ENCODE peak calls at places on chromosome 13, in nine cellular contexts. One of them, this sample, is unnamed.

GRCh38 chr13:110305949-110306339 is 1.0 kb downstream of the COL4A1 start:
- DNase-seq in breast epithelium: no peak
- DNase-seq in CD8-positive, alpha-beta T cell: no peak
- DNase-seq in A673: peak; percentile 33
- DNase-seq in pancreas: no peak
- DNase-seq in Peyer's patch: no peak
- DNase-seq in heart right ventricle: no peak
- DNase-seq in SK-N-SH: no peak
- DNase-seq in PC-9: no peak
- DNase-seq in this sample: no peak

GRCh38 chr13:98918771-98919170 is 59.1 kb downstream of the DOCK9 start:
- DNase-seq in breast epithelium: no peak
- DNase-seq in CD8-positive, alpha-beta T cell: no peak
- DNase-seq in A673: no peak
- DNase-seq in pancreas: no peak
- DNase-seq in Peyer's patch: no peak
- DNase-seq in heart right ventricle: no peak
- DNase-seq in SK-N-SH: no peak
- DNase-seq in PC-9: no peak
- DNase-seq in this sample: no peak

GRCh38 chr13:37539176-37539575 is 59.4 kb downstream of the POSTN start:
- DNase-seq in breast epithelium: no peak
- DNase-seq in CD8-positive, alpha-beta T cell: no peak
- DNase-seq in A673: no peak
- DNase-seq in pancreas: no peak
- DNase-seq in Peyer's patch: no peak
- DNase-seq in heart right ventricle: no peak
- DNase-seq in SK-N-SH: no peak
- DNase-seq in PC-9: no peak
- DNase-seq in this sample: no peak

GRCh38 chr13:68347220-68347619 is 1117.1 kb upstream of the PCDH9 start:
- DNase-seq in breast epithelium: no peak
- DNase-seq in CD8-positive, alpha-beta T cell: no peak
- DNase-seq in A673: no peak
- DNase-seq in pancreas: no peak
- DNase-seq in Peyer's patch: no peak
- DNase-seq in heart right ventricle: no peak
- DNase-seq in SK-N-SH: no peak
- DNase-seq in PC-9: no peak
- DNase-seq in this sample: no peak

GRCh38 chr13:78192721-78193120 is 274.1 kb upstream of the EDNRB start:
- DNase-seq in breast epithelium: no peak
- DNase-seq in CD8-positive, alpha-beta T cell: no peak
- DNase-seq in A673: no peak
- DNase-seq in pancreas: no peak
- DNase-seq in Peyer's patch: no peak
- DNase-seq in heart right ventricle: no peak
- DNase-seq in SK-N-SH: no peak
- DNase-seq in PC-9: no peak
- DNase-seq in this sample: no peak

GRCh38 chr13:77310161-77310560 is 16.7 kb downstream of the MYCBP2 start:
- DNase-seq in breast epithelium: no peak
- DNase-seq in CD8-positive, alpha-beta T cell: no peak
- DNase-seq in A673: peak; percentile 7
- DNase-seq in pancreas: no peak
- DNase-seq in Peyer's patch: no peak
- DNase-seq in heart right ventricle: no peak
- DNase-seq in SK-N-SH: no peak
- DNase-seq in PC-9: no peak
- DNase-seq in this sample: no peak

GRCh38 chr13:64718116-64718515 is 2512.0 kb downstream of the PCDH9 start:
- DNase-seq in breast epithelium: no peak
- DNase-seq in CD8-positive, alpha-beta T cell: no peak
- DNase-seq in A673: no peak
- DNase-seq in pancreas: no peak
- DNase-seq in Peyer's patch: no peak
- DNase-seq in heart right ventricle: no peak
- DNase-seq in SK-N-SH: no peak
- DNase-seq in PC-9: no peak
- DNase-seq in this sample: no peak

GRCh38 chr13:112441779-112442310 is 65.7 kb downstream of the SPACA7 start:
- DNase-seq in breast epithelium: no peak
- DNase-seq in CD8-positive, alpha-beta T cell: no peak
- DNase-seq in A673: no peak
- DNase-seq in pancreas: no peak
- DNase-seq in Peyer's patch: no peak
- DNase-seq in heart right ventricle: no peak
- DNase-seq in SK-N-SH: no peak
- DNase-seq in PC-9: no peak
- DNase-seq in this sample: peak; percentile 25

GRCh38 chr13:49539313-49539712 is 43.6 kb downstream of the PHF11 start:
- DNase-seq in breast epithelium: no peak
- DNase-seq in CD8-positive, alpha-beta T cell: no peak
- DNase-seq in A673: no peak
- DNase-seq in pancreas: no peak
- DNase-seq in Peyer's patch: no peak
- DNase-seq in heart right ventricle: no peak
- DNase-seq in SK-N-SH: no peak
- DNase-seq in PC-9: no peak
- DNase-seq in this sample: no peak

GRCh38 chr13:47610687-47611086 is 390.4 kb downstream of the SUCLA2 start:
- DNase-seq in breast epithelium: no peak
- DNase-seq in CD8-positive, alpha-beta T cell: no peak
- DNase-seq in A673: no peak
- DNase-seq in pancreas: no peak
- DNase-seq in Peyer's patch: no peak
- DNase-seq in heart right ventricle: no peak
- DNase-seq in SK-N-SH: no peak
- DNase-seq in PC-9: no peak
- DNase-seq in this sample: no peak

GRCh38 chr13:94249512-94249911 is 230.0 kb downstream of the DCT start:
- DNase-seq in breast epithelium: no peak
- DNase-seq in CD8-positive, alpha-beta T cell: no peak
- DNase-seq in A673: peak; percentile 60
- DNase-seq in pancreas: no peak
- DNase-seq in Peyer's patch: no peak
- DNase-seq in heart right ventricle: no peak
- DNase-seq in SK-N-SH: no peak
- DNase-seq in PC-9: no peak
- DNase-seq in this sample: no peak

GRCh38 chr13:24381539-24382265 is 72.3 kb downstream of the C1QTNF9 start:
- DNase-seq in breast epithelium: no peak
- DNase-seq in CD8-positive, alpha-beta T cell: no peak
- DNase-seq in A673: no peak
- DNase-seq in pancreas: no peak
- DNase-seq in Peyer's patch: no peak
- DNase-seq in heart right ventricle: no peak
- DNase-seq in SK-N-SH: no peak
- DNase-seq in PC-9: no peak
- DNase-seq in this sample: no peak

GRCh38 chr13:36673352-36673751 is 468 bp upstream of the SERTM1 start:
- DNase-seq in breast epithelium: no peak
- DNase-seq in CD8-positive, alpha-beta T cell: no peak
- DNase-seq in A673: no peak
- DNase-seq in pancreas: no peak
- DNase-seq in Peyer's patch: no peak
- DNase-seq in heart right ventricle: no peak
- DNase-seq in SK-N-SH: no peak
- DNase-seq in PC-9: no peak
- DNase-seq in this sample: no peak

GRCh38 chr13:103469771-103470170 is 403.6 kb upstream of the SLC10A2 start:
- DNase-seq in breast epithelium: no peak
- DNase-seq in CD8-positive, alpha-beta T cell: no peak
- DNase-seq in A673: no peak
- DNase-seq in pancreas: no peak
- DNase-seq in Peyer's patch: no peak
- DNase-seq in heart right ventricle: no peak
- DNase-seq in SK-N-SH: no peak
- DNase-seq in PC-9: no peak
- DNase-seq in this sample: no peak

GRCh38 chr13:87259479-87260083 is 411.6 kb upstream of the SLITRK5 start:
- DNase-seq in breast epithelium: no peak
- DNase-seq in CD8-positive, alpha-beta T cell: no peak
- DNase-seq in A673: peak; percentile 6
- DNase-seq in pancreas: no peak
- DNase-seq in Peyer's patch: no peak
- DNase-seq in heart right ventricle: no peak
- DNase-seq in SK-N-SH: peak; percentile 2
- DNase-seq in PC-9: peak; percentile 8
- DNase-seq in this sample: no peak

GRCh38 chr13:90883592-90883991 is 463.9 kb upstream of the MIR17HG start:
- DNase-seq in breast epithelium: no peak
- DNase-seq in CD8-positive, alpha-beta T cell: no peak
- DNase-seq in A673: no peak
- DNase-seq in pancreas: no peak
- DNase-seq in Peyer's patch: no peak
- DNase-seq in heart right ventricle: no peak
- DNase-seq in SK-N-SH: no peak
- DNase-seq in PC-9: no peak
- DNase-seq in this sample: no peak
- TF ChIP-seq CTCF in breast epithelium: no peak
- TF ChIP-seq CTCF in CD8-positive, alpha-beta T cell: no peak
- TF ChIP-seq CTCF in A673: peak; percentile 29
- TF ChIP-seq CTCF in pancreas: no peak
- TF ChIP-seq CTCF in Peyer's patch: no peak
- TF ChIP-seq CTCF in heart right ventricle: no peak
- TF ChIP-seq CTCF in SK-N-SH: peak; percentile 35
- TF ChIP-seq CTCF in PC-9: no peak
- TF ChIP-seq CTCF in this sample: no peak

GRCh38 chr13:93227280-93227905 is 786 bp downstream of the GPC6 start:
- DNase-seq in breast epithelium: no peak
- DNase-seq in CD8-positive, alpha-beta T cell: no peak
- DNase-seq in A673: peak; percentile 74
- DNase-seq in pancreas: no peak
- DNase-seq in Peyer's patch: no peak
- DNase-seq in heart right ventricle: no peak
- DNase-seq in SK-N-SH: peak; percentile 74
- DNase-seq in PC-9: no peak
- DNase-seq in this sample: no peak

GRCh38 chr13:93233997-93234416 is 7.4 kb downstream of the GPC6 start:
- DNase-seq in breast epithelium: no peak
- DNase-seq in CD8-positive, alpha-beta T cell: no peak
- DNase-seq in A673: no peak
- DNase-seq in pancreas: no peak
- DNase-seq in Peyer's patch: no peak
- DNase-seq in heart right ventricle: no peak
- DNase-seq in SK-N-SH: no peak
- DNase-seq in PC-9: no peak
- DNase-seq in this sample: no peak

GRCh38 chr13:93231867-93232266 is 5.3 kb downstream of the GPC6 start:
- DNase-seq in breast epithelium: no peak
- DNase-seq in CD8-positive, alpha-beta T cell: no peak
- DNase-seq in A673: no peak
- DNase-seq in pancreas: no peak
- DNase-seq in Peyer's patch: no peak
- DNase-seq in heart right ventricle: no peak
- DNase-seq in SK-N-SH: no peak
- DNase-seq in PC-9: no peak
- DNase-seq in this sample: no peak

GRCh38 chr13:93227906-93228801 is 1.5 kb downstream of the GPC6 start:
- DNase-seq in breast epithelium: no peak
- DNase-seq in CD8-positive, alpha-beta T cell: no peak
- DNase-seq in A673: peak; percentile 95
- DNase-seq in pancreas: peak; percentile 36
- DNase-seq in Peyer's patch: no peak
- DNase-seq in heart right ventricle: peak; percentile 31
- DNase-seq in SK-N-SH: peak; percentile 89
- DNase-seq in PC-9: no peak
- DNase-seq in this sample: no peak

GRCh38 chr13:93230466-93230865 is 3.9 kb downstream of the GPC6 start:
- DNase-seq in breast epithelium: no peak
- DNase-seq in CD8-positive, alpha-beta T cell: no peak
- DNase-seq in A673: no peak
- DNase-seq in pancreas: no peak
- DNase-seq in Peyer's patch: no peak
- DNase-seq in heart right ventricle: no peak
- DNase-seq in SK-N-SH: no peak
- DNase-seq in PC-9: no peak
- DNase-seq in this sample: no peak
- H3K27ac ChIP-seq in breast epithelium: no peak overlapping the region
- H3K27ac ChIP-seq in CD8-positive, alpha-beta T cell: no peak overlapping the region
- H3K27ac ChIP-seq in A673: peak overlapping the region; percentile 96
- H3K27ac ChIP-seq in pancreas: no peak overlapping the region
- H3K27ac ChIP-seq in Peyer's patch: no peak overlapping the region
- H3K27ac ChIP-seq in heart right ventricle: no peak overlapping the region
- H3K27ac ChIP-seq in SK-N-SH: peak overlapping the region; percentile 81
- H3K27ac ChIP-seq in PC-9: peak overlapping the region; percentile 70
- H3K27ac ChIP-seq in this sample: no peak overlapping the region

GRCh38 chr13:18956473-18957078 is 225.0 kb downstream of the TUBA3C start:
- DNase-seq in breast epithelium: no peak
- DNase-seq in CD8-positive, alpha-beta T cell: no peak
- DNase-seq in A673: no peak
- DNase-seq in pancreas: no peak
- DNase-seq in Peyer's patch: no peak
- DNase-seq in heart right ventricle: no peak
- DNase-seq in SK-N-SH: no peak
- DNase-seq in PC-9: no peak
- DNase-seq in this sample: no peak
- H3K9me3 ChIP-seq in breast epithelium: peaks cover 28% of the 10 kb centered on the region
- H3K9me3 ChIP-seq in CD8-positive, alpha-beta T cell: no peaks in the 10 kb centered on the region
- H3K9me3 ChIP-seq in A673: peaks cover 15% of the 10 kb centered on the region
- H3K9me3 ChIP-seq in pancreas: no peaks in the 10 kb centered on the region
- H3K9me3 ChIP-seq in Peyer's patch: peaks cover 5% of the 10 kb centered on the region
- H3K9me3 ChIP-seq in heart right ventricle: peaks cover 7% of the 10 kb centered on the region
- H3K9me3 ChIP-seq in SK-N-SH: no peaks in the 10 kb centered on the region
- H3K9me3 ChIP-seq in PC-9: no peaks in the 10 kb centered on the region
- H3K9me3 ChIP-seq in this sample: peaks cover 32% of the 10 kb centered on the region

GRCh38 chr13:106474906-106475305 is 60.6 kb downstream of the EFNB2 start:
- DNase-seq in breast epithelium: no peak
- DNase-seq in CD8-positive, alpha-beta T cell: no peak
- DNase-seq in A673: no peak
- DNase-seq in pancreas: no peak
- DNase-seq in Peyer's patch: no peak
- DNase-seq in heart right ventricle: no peak
- DNase-seq in SK-N-SH: no peak
- DNase-seq in PC-9: no peak
- DNase-seq in this sample: no peak

GRCh38 chr13:106468948-106469590 is 66.4 kb downstream of the EFNB2 start:
- DNase-seq in breast epithelium: no peak
- DNase-seq in CD8-positive, alpha-beta T cell: no peak
- DNase-seq in A673: no peak
- DNase-seq in pancreas: no peak
- DNase-seq in Peyer's patch: no peak
- DNase-seq in heart right ventricle: no peak
- DNase-seq in SK-N-SH: no peak
- DNase-seq in PC-9: no peak
- DNase-seq in this sample: no peak

GRCh38 chr13:106472621-106473020 is 62.8 kb downstream of the EFNB2 start:
- DNase-seq in breast epithelium: no peak
- DNase-seq in CD8-positive, alpha-beta T cell: no peak
- DNase-seq in A673: no peak
- DNase-seq in pancreas: no peak
- DNase-seq in Peyer's patch: no peak
- DNase-seq in heart right ventricle: no peak
- DNase-seq in SK-N-SH: no peak
- DNase-seq in PC-9: no peak
- DNase-seq in this sample: no peak

GRCh38 chr13:106473174-106473573 is 62.3 kb downstream of the EFNB2 start:
- DNase-seq in breast epithelium: no peak
- DNase-seq in CD8-positive, alpha-beta T cell: no peak
- DNase-seq in A673: no peak
- DNase-seq in pancreas: no peak
- DNase-seq in Peyer's patch: no peak
- DNase-seq in heart right ventricle: peak; percentile 42
- DNase-seq in SK-N-SH: no peak
- DNase-seq in PC-9: peak; percentile 42
- DNase-seq in this sample: no peak

GRCh38 chr13:106471957-106472543 is 63.4 kb downstream of the EFNB2 start:
- DNase-seq in breast epithelium: no peak
- DNase-seq in CD8-positive, alpha-beta T cell: no peak
- DNase-seq in A673: no peak
- DNase-seq in pancreas: no peak
- DNase-seq in Peyer's patch: peak; percentile 75
- DNase-seq in heart right ventricle: no peak
- DNase-seq in SK-N-SH: peak; percentile 24
- DNase-seq in PC-9: peak; percentile 88
- DNase-seq in this sample: peak; percentile 52
- TF ChIP-seq CTCF in breast epithelium: no peak
- TF ChIP-seq CTCF in CD8-positive, alpha-beta T cell: no peak
- TF ChIP-seq CTCF in A673: no peak
- TF ChIP-seq CTCF in pancreas: no peak
- TF ChIP-seq CTCF in Peyer's patch: no peak
- TF ChIP-seq CTCF in heart right ventricle: no peak
- TF ChIP-seq CTCF in SK-N-SH: no peak
- TF ChIP-seq CTCF in PC-9: no peak
- TF ChIP-seq CTCF in this sample: no peak

This sample was measured in lung.